ENCODE peak calls at places on chromosomes 5 and 9, in eight cellular contexts. J, E, O, Q, R, Z, M and H are unnamed samples.

GRCh38 chr5:42517164-42517563 is 93.9 kb downstream of the GHR start:
- DNase-seq in J (no peak), E (no peak), O (no peak), Q (no peak), R (no peak), Z (no peak), M (no peak), H (no peak)

GRCh38 chr9:129382281-129383004 is 204.4 kb upstream of the IER5L start:
- DNase-seq in J (no peak), E (no peak), O (no peak), Q (no peak), R (no peak), Z (no peak), M (no peak), H (peak)

GRCh38 chr9:78424299-78424698 is 127.4 kb downstream of the PSAT1 start:
- DNase-seq in J (no peak), E (no peak), O (no peak), Q (no peak), R (no peak), Z (no peak), M (no peak), H (no peak)

GRCh38 chr9:101028346-101029299 is at the start of gene PLPPR1:
- DNase-seq in J (no peak), E (peak), O (peak), Q (peak), R (no peak), Z (peak), M (peak), H (peak)

GRCh38 chr9:37994639-37995347 is 74.2 kb downstream of the SHB start:
- DNase-seq in J (no peak), E (peak), O (no peak), Q (peak), R (peak), Z (peak), M (peak), H (peak)

GRCh38 chr9:79014929-79015699 is 556.7 kb upstream of the TLE4 start:
- DNase-seq in J (no peak), E (no peak), O (no peak), Q (no peak), R (no peak), Z (no peak), M (no peak), H (peak)

GRCh38 chr5:135238622-135239460 is 160.2 kb downstream of the MACROH2A1 start:
- DNase-seq in J (no peak), E (no peak), O (no peak), Q (no peak), R (no peak), Z (no peak), M (no peak), H (no peak)

GRCh38 chr5:35183243-35183955 is 46.9 kb downstream of the PRLR start:
- DNase-seq in J (peak), E (peak), O (peak), Q (peak), R (peak), Z (peak), M (peak), H (peak)

GRCh38 chr5:57559110-57559635 is 76.6 kb upstream of the ACTBL2 start:
- DNase-seq in J (no peak), E (peak), O (no peak), Q (no peak), R (no peak), Z (no peak), M (no peak), H (peak)

GRCh38 chr5:58458851-58459275 is 1.0 kb downstream of the PLK2 start:
- DNase-seq in J (peak), E (peak), O (peak), Q (peak), R (no peak), Z (no peak), M (peak), H (peak)

GRCh38 chr9:130428096-130428665 is 16.6 kb upstream of the ASS1 start:
- DNase-seq in J (no peak), E (no peak), O (no peak), Q (no peak), R (no peak), Z (no peak), M (no peak), H (no peak)

GRCh38 chr5:103218164-103218563 is 40.4 kb upstream of the MACIR start:
- DNase-seq in J (no peak), E (peak), O (peak), Q (no peak), R (no peak), Z (peak), M (peak), H (peak)

GRCh38 chr9:121902483-121903135 is 190.5 kb downstream of the TTLL11 start:
- DNase-seq in J (no peak), E (peak), O (no peak), Q (peak), R (no peak), Z (peak), M (peak), H (peak)

GRCh38 chr5:167902298-167902697 is 389.1 kb upstream of the WWC1 start:
- DNase-seq in J (no peak), E (no peak), O (no peak), Q (no peak), R (no peak), Z (no peak), M (no peak), H (no peak)

GRCh38 chr9:16705121-16705604 is 165.3 kb downstream of the BNC2 start:
- DNase-seq in J (no peak), E (peak), O (no peak), Q (no peak), R (peak), Z (peak), M (peak), H (peak)

GRCh38 chr9:20996809-20997208 is 34.6 kb downstream of the HACD4 start:
- DNase-seq in J (no peak), E (no peak), O (no peak), Q (peak), R (no peak), Z (no peak), M (no peak), H (no peak)

GRCh38 chr5:145979270-145980223 is 43.2 kb downstream of the SH3RF2 start:
- DNase-seq in J (no peak), E (no peak), O (peak), Q (peak), R (no peak), Z (no peak), M (no peak), H (no peak)

GRCh38 chr5:7878381-7878873 is 9.5 kb downstream of the MTRR start:
- DNase-seq in J (no peak), E (peak), O (peak), Q (no peak), R (no peak), Z (peak), M (peak), H (peak)

GRCh38 chr9:82148849-82149544 is 160.4 kb downstream of the SPATA31D1 start:
- DNase-seq in J (no peak), E (peak), O (no peak), Q (no peak), R (no peak), Z (peak), M (peak), H (peak)

GRCh38 chr9:133864011-133864410 is 125.9 kb upstream of the SARDH start:
- DNase-seq in J (no peak), E (no peak), O (no peak), Q (no peak), R (no peak), Z (no peak), M (no peak), H (peak)

GRCh38 chr9:133862585-133863041 is 124.5 kb upstream of the SARDH start:
- DNase-seq in J (no peak), E (no peak), O (no peak), Q (no peak), R (peak), Z (no peak), M (no peak), H (no peak)

GRCh38 chr9:133861692-133862091 is 123.5 kb upstream of the SARDH start:
- DNase-seq in J (no peak), E (no peak), O (no peak), Q (no peak), R (no peak), Z (no peak), M (no peak), H (no peak)

GRCh38 chr9:133861103-133861502 is 123.0 kb upstream of the SARDH start:
- DNase-seq in J (no peak), E (no peak), O (no peak), Q (no peak), R (no peak), Z (no peak), M (no peak), H (no peak)

DNA sequence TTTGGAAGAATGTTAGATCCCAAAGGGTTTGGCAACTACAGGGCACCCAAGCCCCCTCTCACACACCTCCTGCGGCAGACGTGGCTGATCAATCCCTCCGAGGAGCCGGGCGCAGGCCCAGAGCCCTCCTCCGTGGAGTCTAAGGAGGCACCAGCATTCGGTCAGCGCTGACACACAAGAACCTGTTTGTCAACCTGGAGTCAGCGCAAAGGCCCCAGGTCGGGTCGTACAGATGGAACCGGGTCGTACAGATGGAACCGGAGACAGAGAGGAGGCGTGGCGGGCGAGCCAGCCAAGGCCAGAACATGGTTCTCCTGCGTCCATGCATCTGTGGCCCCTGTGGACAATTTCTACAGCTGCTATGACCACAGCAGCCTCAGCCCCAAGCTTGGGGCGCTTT is 125.0 kb upstream of the SARDH start:
- DNase-seq in J (no peak), E (no peak), O (no peak), Q (no peak), R (no peak), Z (no peak), M (no peak), H (no peak)
- H3K4me3 ChIP-seq in J (no peak), E (no peak), O (no peak), Q (no peak), R (no peak), Z (no peak), M (no peak), H (peak)

DNA sequence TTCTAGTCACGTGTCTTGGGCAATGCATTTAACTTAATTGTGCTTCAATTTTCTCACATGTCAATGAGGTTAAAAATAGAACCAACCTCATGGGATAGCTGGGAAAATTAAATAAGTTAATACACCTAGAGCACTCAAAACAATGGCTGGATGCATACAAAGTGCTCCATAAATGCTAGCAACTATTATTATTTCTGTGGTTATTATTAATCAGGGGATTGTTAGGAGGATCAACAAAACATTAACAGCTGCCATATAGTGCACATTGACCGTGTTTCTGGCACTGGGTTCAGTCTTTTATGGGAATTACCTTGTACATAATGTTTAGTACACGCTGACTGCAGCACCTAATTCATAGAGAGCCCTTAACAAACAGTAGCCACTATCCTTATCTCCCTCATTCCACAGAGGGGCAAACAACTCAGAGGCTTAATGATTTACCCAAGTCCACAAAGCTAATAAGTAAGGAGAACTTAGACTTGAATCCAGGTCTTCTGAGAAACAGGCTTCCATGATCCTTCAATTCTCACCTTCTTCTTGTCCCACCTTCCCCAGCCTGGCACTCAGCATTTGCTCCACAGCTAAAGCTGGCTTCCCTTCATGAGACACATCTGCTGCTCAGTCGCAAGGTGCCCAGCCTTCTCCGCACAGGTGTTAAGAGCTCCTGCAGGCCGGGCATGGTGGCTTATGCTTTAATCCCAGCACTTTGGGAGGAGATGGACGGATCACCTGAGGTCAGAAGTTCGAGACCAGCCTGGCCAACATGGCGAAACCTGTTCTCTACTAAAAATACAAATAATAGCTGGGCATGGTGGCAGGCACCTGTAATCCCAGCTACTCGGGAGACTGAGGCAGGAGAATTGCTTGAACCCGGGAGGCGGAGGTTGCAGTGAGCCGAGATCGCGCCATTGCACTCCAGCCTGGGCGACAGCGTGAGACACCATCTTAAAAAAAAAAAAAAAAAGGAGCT is 137.4 kb upstream of the ABCA1 start:
- DNase-seq in J (no peak), E (no peak), O (peak), Q (peak), R (no peak), Z (no peak), M (no peak), H (no peak)
- H3K4me3 ChIP-seq in J (no peak), E (peak), O (peak), Q (no peak), R (no peak), Z (no peak), M (no peak), H (peak)

DNA sequence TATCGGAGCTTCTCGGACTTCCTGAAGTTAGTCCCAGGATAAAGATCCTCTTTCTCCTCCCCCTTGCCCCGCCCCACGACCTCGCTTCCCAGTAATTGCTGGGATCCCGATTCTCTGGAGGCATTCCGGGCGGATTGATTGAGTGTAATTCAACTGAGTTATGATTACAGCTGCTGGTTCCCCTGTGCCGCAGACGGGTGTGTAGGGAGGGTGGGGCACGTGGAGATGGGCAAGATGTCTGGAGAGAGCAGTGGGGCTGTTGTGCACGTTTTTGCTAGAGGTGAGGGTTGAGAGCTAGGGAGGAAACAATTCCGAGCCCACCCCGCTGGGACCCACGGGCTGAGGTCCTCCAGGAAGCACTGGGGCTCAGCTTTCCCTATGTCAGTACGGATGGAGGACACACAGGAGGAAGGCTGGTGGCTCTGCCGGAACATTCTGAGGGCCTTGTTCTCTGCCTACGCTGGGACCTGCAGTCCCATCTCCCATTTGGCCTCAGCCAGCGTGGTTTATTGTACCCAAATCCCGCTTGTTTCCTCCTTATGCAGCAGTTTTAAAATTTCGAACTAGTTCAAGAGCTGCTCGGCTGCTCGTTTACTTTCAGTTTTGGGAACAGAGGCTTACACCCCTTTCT is 2.4 kb upstream of the DMRT2 start:
- DNase-seq in J (no peak), E (peak), O (no peak), Q (peak), R (no peak), Z (no peak), M (peak), H (peak)
- H3K4me3 ChIP-seq in J (no peak), E (peak), O (no peak), Q (peak), R (peak), Z (peak), M (peak), H (peak)

GRCh38 chr5:95956900-95957293 is 4.8 kb downstream of the ELL2 start:
- DNase-seq in J (no peak), E (no peak), O (no peak), Q (no peak), R (no peak), Z (no peak), M (no peak), H (no peak)

GRCh38 chr5:95958308-95959014 is 3.2 kb downstream of the ELL2 start:
- DNase-seq in J (no peak), E (peak), O (peak), Q (no peak), R (no peak), Z (no peak), M (peak), H (peak)

GRCh38 chr5:95955996-95956899 is 5.4 kb downstream of the ELL2 start:
- DNase-seq in J (no peak), E (peak), O (no peak), Q (no peak), R (no peak), Z (no peak), M (peak), H (peak)

GRCh38 chr5:95959051-95959963 is 2.3 kb downstream of the ELL2 start:
- DNase-seq in J (no peak), E (peak), O (peak), Q (peak), R (no peak), Z (peak), M (no peak), H (peak)

GRCh38 chr5:95957804-95958203 is 3.8 kb downstream of the ELL2 start:
- DNase-seq in J (no peak), E (no peak), O (no peak), Q (no peak), R (no peak), Z (no peak), M (no peak), H (no peak)
- H3K4me3 ChIP-seq in J (no peak), E (peak), O (peak), Q (no peak), R (peak), Z (no peak), M (peak), H (peak)

GRCh38 chr5:36416605-36417004 is 114.9 kb upstream of the RANBP3L start:
- DNase-seq in J (no peak), E (no peak), O (no peak), Q (no peak), R (no peak), Z (no peak), M (no peak), H (no peak)
- H3K4me3 ChIP-seq in J (no peak), E (no peak), O (no peak), Q (no peak), R (no peak), Z (no peak), M (no peak), H (no peak)

DNA sequence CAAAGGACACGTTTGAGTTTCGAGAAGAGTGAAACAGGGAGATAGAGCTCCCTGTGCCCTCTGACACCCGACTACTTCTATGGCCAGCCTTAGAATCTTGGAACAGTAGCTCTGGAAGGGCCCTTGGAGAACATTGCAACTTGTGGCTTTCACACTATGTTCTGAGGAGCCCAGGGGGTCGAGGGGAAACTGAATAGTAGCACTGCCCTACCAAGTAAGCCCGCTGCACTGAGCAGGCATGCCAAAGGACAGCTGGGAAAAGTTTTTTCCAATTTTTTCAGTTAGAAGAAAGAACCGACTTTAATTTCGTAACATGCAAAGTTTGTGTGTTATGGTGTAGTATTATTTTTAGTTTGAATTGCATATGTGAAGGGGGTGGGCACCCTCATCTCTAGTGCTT is 10.9 kb downstream of the SMIM3 start:
- DNase-seq in J (no peak), E (no peak), O (no peak), Q (no peak), R (no peak), Z (peak), M (no peak), H (peak)
- H3K4me3 ChIP-seq in J (no peak), E (peak), O (no peak), Q (no peak), R (no peak), Z (no peak), M (peak), H (peak)